ENCODE peak calls at places on chromosomes 12 and 14, in five cellular contexts. W, L, O, K and J are unnamed samples.

GRCh38 chr12:108360487-108360886 is 21.4 kb upstream of the CMKLR1 start:
- DNase-seq in O (no peak), K (no peak), L (no peak), W (no peak), J (no peak)

GRCh38 chr12:47990351-47991105 is 13.7 kb downstream of the COL2A1 start:
- DNase-seq in W (no peak), K (no peak), O (no peak), L (no peak), J (peak; percentile 28)

GRCh38 chr12:99658950-99659349 is 11.4 kb downstream of the GARIN6 start:
- DNase-seq in K (no peak), W (no peak), L (no peak), O (no peak), J (no peak)

GRCh38 chr12:119020377-119021360 is 39.3 kb downstream of the SRRM4 start:
- DNase-seq in K (peak; percentile 90), W (peak; percentile 31), L (no peak), O (peak; percentile 74), J (peak; percentile 3)

GRCh38 chr12:106138646-106139421 is at the start of gene NUAK1:
- DNase-seq in W (peak; percentile 77), O (peak; percentile 61), K (peak; percentile 79), L (peak; percentile 73), J (no peak)

GRCh38 chr14:105093426-105094192 is 28.4 kb upstream of the GPR132 start:
- DNase-seq in K (peak; percentile 92), W (no peak), L (no peak), O (peak; percentile 89), J (peak; percentile 79)

GRCh38 chr14:24261256-24261968 is 1.6 kb downstream of the TGM1 start:
- DNase-seq in L (no peak), K (no peak), W (no peak), O (peak; percentile 39), J (no peak)

GRCh38 chr14:56023681-56024080 is 94.5 kb upstream of the PELI2 start:
- DNase-seq in L (no peak), O (no peak), W (no peak), K (no peak), J (no peak)

GRCh38 chr12:41286426-41286825 is 98.3 kb downstream of the PDZRN4 start:
- DNase-seq in O (no peak), W (no peak), L (no peak), K (no peak), J (no peak)

GRCh38 chr14:36767603-36768281 is 106.1 kb downstream of the PAX9 start:
- DNase-seq in K (no peak), L (no peak), O (no peak), W (no peak), J (no peak)

GRCh38 chr14:68578597-68578996 is 214.3 kb downstream of the ZFP36L1 start:
- DNase-seq in L (no peak), O (no peak), W (no peak), K (no peak), J (no peak)

GRCh38 chr14:97442363-97442762 is 645.2 kb downstream of the VRK1 start:
- DNase-seq in L (no peak), W (no peak), O (no peak), K (no peak), J (no peak)

GRCh38 chr12:119990382-119990874 is 1.4 kb downstream of the BICDL1 start:
- DNase-seq in O (no peak), W (no peak), K (no peak), L (no peak), J (no peak)

GRCh38 chr12:74415633-74416032 is 122.0 kb upstream of the ATXN7L3B start:
- DNase-seq in L (no peak), W (no peak), K (no peak), O (no peak), J (peak; percentile 22)

GRCh38 chr12:64781374-64782029 is 22.3 kb upstream of the GNS start:
- DNase-seq in L (no peak), O (peak; percentile 50), K (peak; percentile 56), W (no peak), J (peak; percentile 50)

GRCh38 chr12:19778111-19778688 is 338.9 kb downstream of the AEBP2 start:
- DNase-seq in L (no peak), W (no peak), O (no peak), K (no peak), J (no peak)

GRCh38 chr14:75821828-75822521 is 159.8 kb downstream of the TGFB3 start:
- DNase-seq in K (no peak), W (no peak), O (no peak), L (no peak), J (peak; percentile 61)

GRCh38 chr14:67653651-67654280 is 20.7 kb downstream of the VTI1B start:
- DNase-seq in L (no peak), W (no peak), O (no peak), K (no peak), J (no peak)

GRCh38 chr12:24617471-24617870 is 331.4 kb downstream of the BCAT1 start:
- DNase-seq in O (no peak), W (no peak), L (no peak), K (no peak), J (no peak)

GRCh38 chr12:109798691-109799090 is 34.5 kb downstream of the TRPV4 start:
- DNase-seq in W (no peak), L (no peak), O (no peak), K (no peak), J (no peak)

GRCh38 chr14:80762829-80763228 is 178.7 kb downstream of the CEP128 start:
- DNase-seq in L (no peak), K (no peak), O (no peak), W (no peak), J (no peak)

GRCh38 chr12:3662516-3662915 is 90.4 kb downstream of the CRACR2A start:
- DNase-seq in L (no peak), W (no peak), K (no peak), O (no peak), J (no peak)

GRCh38 chr12:76544601-76545261 is 14.8 kb downstream of the OSBPL8 start:
- DNase-seq in L (no peak), W (no peak), K (no peak), O (no peak), J (no peak)

GRCh38 chr14:64611358-64612020 is 61.7 kb downstream of the PPP1R36 start:
- DNase-seq in W (no peak), L (no peak), O (no peak), K (no peak), J (no peak)

GRCh38 chr12:3753549-3754284 is 808 bp upstream of the CRACR2A start:
- DNase-seq in L (no peak), W (no peak), K (peak; percentile 34), O (no peak), J (no peak)

GRCh38 chr12:56932867-56933266 is 1.3 kb downstream of the SDR9C7 start:
- DNase-seq in W (no peak), L (no peak), O (peak; percentile 62), K (no peak), J (no peak)

GRCh38 chr12:56932146-56932545 is 2.1 kb downstream of the SDR9C7 start:
- DNase-seq in W (no peak), K (no peak), O (no peak), L (no peak), J (no peak)

GRCh38 chr12:56935752-56936151 is 1.5 kb upstream of the SDR9C7 start:
- DNase-seq in W (no peak), K (peak; percentile 19), L (no peak), O (no peak), J (no peak)

GRCh38 chr12:56933826-56934625 is at the start of gene SDR9C7:
- DNase-seq in L (no peak), W (no peak), K (peak; percentile 22), O (no peak), J (no peak)

DNA sequence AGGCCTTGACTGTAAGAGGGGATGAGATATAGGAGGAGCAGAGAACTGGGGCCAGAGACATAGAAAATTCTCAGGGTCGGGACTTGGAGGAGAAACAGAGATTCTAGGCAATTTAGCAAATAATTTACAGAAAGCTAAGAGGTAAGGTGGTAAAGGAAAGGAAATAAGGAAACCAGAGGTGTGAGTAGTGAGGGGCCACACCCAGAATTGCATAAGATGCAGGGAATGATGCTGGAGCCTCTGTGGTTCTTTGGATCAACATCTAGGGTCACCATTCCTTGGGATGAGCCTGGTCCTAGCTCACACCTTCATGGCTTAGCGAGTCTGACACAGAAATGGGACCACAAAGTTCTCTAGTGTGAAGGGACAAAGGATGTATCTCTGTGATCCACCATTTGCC is 949 bp upstream of the SDR9C7 start:
- DNase-seq in K (no peak), O (no peak), W (no peak), L (no peak), J (no peak)
- H3K4me1 ChIP-seq in K (peaks cover 6% of the 10 kb centered on the region), O (peaks cover 19% of the 10 kb centered on the region), W (no peaks in the 10 kb centered on the region), L (no peaks in the 10 kb centered on the region), J (no peaks in the 10 kb centered on the region)

GRCh38 chr12:52946797-52947547 is 1.9 kb upstream of the KRT18 start:
- DNase-seq in K (peak; percentile 47), O (no peak), L (no peak), W (no peak), J (no peak)

GRCh38 chr12:52947738-52948423 is 1.0 kb upstream of the KRT18 start:
- DNase-seq in L (no peak), W (no peak), O (no peak), K (peak; percentile 68), J (no peak)

GRCh38 chr12:52946334-52946733 is 2.6 kb upstream of the KRT18 start:
- DNase-seq in L (no peak), K (no peak), O (no peak), W (no peak), J (no peak)

GRCh38 chr12:52944683-52945388 is 4.1 kb upstream of the KRT18 start:
- DNase-seq in O (no peak), K (no peak), W (no peak), L (no peak), J (no peak)

GRCh38 chr12:52945389-52946232 is 3.3 kb upstream of the KRT18 start:
- DNase-seq in O (peak; percentile 67), L (no peak), W (no peak), K (peak; percentile 96), J (peak; percentile 93)
- H3K4me1 ChIP-seq in O (peaks cover 24% of the 10 kb centered on the region), L (peaks cover 38% of the 10 kb centered on the region), W (no peaks in the 10 kb centered on the region), K (peaks cover 22% of the 10 kb centered on the region), J (peaks cover 3% of the 10 kb centered on the region)

GRCh38 chr12:31318870-31319269 is 7.1 kb downstream of the SINHCAF start:
- DNase-seq in K (no peak), W (no peak), L (no peak), O (no peak), J (no peak)

GRCh38 chr12:31322651-31323248 is 3.2 kb downstream of the SINHCAF start:
- DNase-seq in O (no peak), K (no peak), L (no peak), W (peak; percentile 23), J (peak; percentile 24)

GRCh38 chr12:31324116-31324844 is 1.7 kb downstream of the SINHCAF start:
- DNase-seq in K (peak; percentile 71), W (peak; percentile 77), L (peak; percentile 64), O (peak; percentile 85), J (peak; percentile 79)

GRCh38 chr12:31323466-31324115 is 2.4 kb downstream of the SINHCAF start:
- DNase-seq in K (peak; percentile 50), W (peak; percentile 53), O (peak; percentile 73), L (no peak), J (peak; percentile 55)

GRCh38 chr12:31321565-31322228 is 4.3 kb downstream of the SINHCAF start:
- DNase-seq in L (no peak), O (no peak), K (no peak), W (no peak), J (no peak)
- H3K4me1 ChIP-seq in L (peaks cover 25% of the 10 kb centered on the region), O (peaks cover 55% of the 10 kb centered on the region), K (peaks cover 5% of the 10 kb centered on the region), W (peaks cover 28% of the 10 kb centered on the region), J (peaks cover 11% of the 10 kb centered on the region)

GRCh38 chr12:75481013-75481705 is 604 bp downstream of the GLIPR1 start:
- DNase-seq in O (no peak), W (no peak), K (no peak), L (no peak), J (no peak)
- H3K4me1 ChIP-seq in O (peaks cover 43% of the 10 kb centered on the region), W (no peaks in the 10 kb centered on the region), K (no peaks in the 10 kb centered on the region), L (no peaks in the 10 kb centered on the region), J (no peaks in the 10 kb centered on the region)